ENCODE peak calls at places on chromosomes 5 and 9, in nine cellular contexts. F is IMR-90, O is spleen, E is sigmoid colon, V is GM12878, A is esophagus squamous epithelium, K is HCT116, Q is heart left ventricle, B is uterus. I is an unnamed sample.

GRCh38 chr9:77848897-77849296 is 182.7 kb downstream of the GNAQ start:
- DNase-seq in F (peak; percentile 91), O (no peak), E (peak; percentile 92), V (no peak), A (peak; percentile 14), K (no peak), Q (peak; percentile 65), B (peak; percentile 89), I (peak; percentile 36)

GRCh38 chr9:73143606-73144328 is 7.9 kb upstream of the ANXA1 start:
- DNase-seq in F (peak; percentile 88), O (no peak), E (no peak), V (no peak), A (no peak), K (peak; percentile 68), Q (no peak), B (no peak), I (no peak)

GRCh38 chr5:172115541-172115982 is 72.5 kb downstream of the STK10 start:
- DNase-seq in F (no peak), O (peak; percentile 82), E (no peak), V (no peak), A (no peak), K (no peak), Q (no peak), B (no peak), I (no peak)

GRCh38 chr5:93577807-93578178 is 3.2 kb downstream of the NR2F1-AS1 start:
- DNase-seq in F (no peak), O (no peak), E (no peak), V (no peak), A (no peak), K (no peak), Q (no peak), B (no peak), I (no peak)

GRCh38 chr9:106287108-106287631 is 575.8 kb upstream of the ZNF462 start:
- DNase-seq in F (no peak), O (peak; percentile 75), E (no peak), V (no peak), A (no peak), K (no peak), Q (no peak), B (peak; percentile 15), I (no peak)

GRCh38 chr9:134338394-134339182 is 12.3 kb downstream of the RXRA start:
- DNase-seq in F (no peak), O (no peak), E (no peak), V (no peak), A (no peak), K (no peak), Q (no peak), B (no peak), I (no peak)

GRCh38 chr5:143019614-143020515 is 249.7 kb downstream of the ARHGAP26 start:
- DNase-seq in F (no peak), O (no peak), E (no peak), V (peak; percentile 96), A (no peak), K (no peak), Q (no peak), B (no peak), I (no peak)

GRCh38 chr9:126454795-126455194 is 128.2 kb downstream of the MVB12B start:
- DNase-seq in F (no peak), O (peak; percentile 19), E (no peak), V (no peak), A (no peak), K (no peak), Q (no peak), B (no peak), I (no peak)

GRCh38 chr5:136724161-136724560 is 358.8 kb upstream of the TRPC7 start:
- DNase-seq in F (no peak), O (no peak), E (no peak), V (no peak), A (no peak), K (no peak), Q (no peak), B (no peak), I (no peak)

GRCh38 chr5:136720674-136721073 is 355.3 kb upstream of the TRPC7 start:
- DNase-seq in F (no peak), O (no peak), E (no peak), V (no peak), A (no peak), K (no peak), Q (no peak), B (no peak), I (no peak)

GRCh38 chr5:136717917-136718316 is 352.6 kb upstream of the TRPC7 start:
- DNase-seq in F (no peak), O (no peak), E (no peak), V (no peak), A (no peak), K (no peak), Q (no peak), B (no peak), I (no peak)

GRCh38 chr5:136722581-136722980 is 357.2 kb upstream of the TRPC7 start:
- DNase-seq in F (no peak), O (no peak), E (no peak), V (no peak), A (no peak), K (no peak), Q (no peak), B (no peak), I (no peak)

GRCh38 chr5:136722086-136722485 is 356.7 kb upstream of the TRPC7 start:
- DNase-seq in F (no peak), O (no peak), E (no peak), V (no peak), A (no peak), K (no peak), Q (no peak), B (no peak), I (no peak)
- H3K27ac ChIP-seq in F (no peak overlapping the region), O (no peak overlapping the region), E (no peak overlapping the region), V (no peak overlapping the region), A (no peak overlapping the region), K (no peak overlapping the region), Q (no peak overlapping the region), B (no peak overlapping the region), I (no peak overlapping the region)

GRCh38 chr5:175556794-175557193 is 78.4 kb downstream of the SFXN1 start:
- DNase-seq in F (no peak), O (no peak), E (no peak), V (no peak), A (no peak), K (no peak), Q (no peak), B (no peak), I (no peak)

GRCh38 chr5:175557778-175558177 is 79.4 kb downstream of the SFXN1 start:
- DNase-seq in F (no peak), O (no peak), E (no peak), V (no peak), A (no peak), K (no peak), Q (no peak), B (no peak), I (no peak)

GRCh38 chr5:175560011-175560410 is 81.7 kb downstream of the SFXN1 start:
- DNase-seq in F (no peak), O (no peak), E (no peak), V (no peak), A (no peak), K (no peak), Q (no peak), B (no peak), I (no peak)

GRCh38 chr5:175561085-175561484 is 82.7 kb downstream of the SFXN1 start:
- DNase-seq in F (no peak), O (no peak), E (no peak), V (no peak), A (no peak), K (no peak), Q (no peak), B (no peak), I (no peak)

GRCh38 chr5:175558801-175559480 is 80.6 kb downstream of the SFXN1 start:
- DNase-seq in F (no peak), O (no peak), E (no peak), V (no peak), A (no peak), K (no peak), Q (no peak), B (no peak), I (no peak)
- H3K27me3 ChIP-seq in F (no peaks in the 10 kb centered on the region), O (peaks cover 4% of the 10 kb centered on the region), E (no peaks in the 10 kb centered on the region), V (peaks cover 2% of the 10 kb centered on the region), A (no peaks in the 10 kb centered on the region), K (peaks cover 21% of the 10 kb centered on the region), Q (no peaks in the 10 kb centered on the region), B (no peaks in the 10 kb centered on the region), I (peaks cover 11% of the 10 kb centered on the region)

GRCh38 chr5:891837-892389 is 688 bp downstream of the BRD9 start:
- DNase-seq in F (peak; percentile 17), O (no peak), E (no peak), V (no peak), A (no peak), K (no peak), Q (no peak), B (no peak), I (peak; percentile 29)

GRCh38 chr5:893711-894110 is 1.0 kb downstream of the TRIP13 start:
- DNase-seq in F (no peak), O (no peak), E (peak; percentile 48), V (no peak), A (no peak), K (no peak), Q (no peak), B (no peak), I (no peak)

GRCh38 chr5:893137-893506 is 438 bp downstream of the TRIP13 start:
- DNase-seq in F (no peak), O (no peak), E (peak; percentile 62), V (no peak), A (no peak), K (no peak), Q (no peak), B (no peak), I (no peak)

GRCh38 chr5:891117-891836 is 1.3 kb downstream of the BRD9 start:
- DNase-seq in F (no peak), O (peak; percentile 75), E (peak; percentile 46), V (no peak), A (no peak), K (peak; percentile 79), Q (no peak), B (no peak), I (peak; percentile 31)

DNA sequence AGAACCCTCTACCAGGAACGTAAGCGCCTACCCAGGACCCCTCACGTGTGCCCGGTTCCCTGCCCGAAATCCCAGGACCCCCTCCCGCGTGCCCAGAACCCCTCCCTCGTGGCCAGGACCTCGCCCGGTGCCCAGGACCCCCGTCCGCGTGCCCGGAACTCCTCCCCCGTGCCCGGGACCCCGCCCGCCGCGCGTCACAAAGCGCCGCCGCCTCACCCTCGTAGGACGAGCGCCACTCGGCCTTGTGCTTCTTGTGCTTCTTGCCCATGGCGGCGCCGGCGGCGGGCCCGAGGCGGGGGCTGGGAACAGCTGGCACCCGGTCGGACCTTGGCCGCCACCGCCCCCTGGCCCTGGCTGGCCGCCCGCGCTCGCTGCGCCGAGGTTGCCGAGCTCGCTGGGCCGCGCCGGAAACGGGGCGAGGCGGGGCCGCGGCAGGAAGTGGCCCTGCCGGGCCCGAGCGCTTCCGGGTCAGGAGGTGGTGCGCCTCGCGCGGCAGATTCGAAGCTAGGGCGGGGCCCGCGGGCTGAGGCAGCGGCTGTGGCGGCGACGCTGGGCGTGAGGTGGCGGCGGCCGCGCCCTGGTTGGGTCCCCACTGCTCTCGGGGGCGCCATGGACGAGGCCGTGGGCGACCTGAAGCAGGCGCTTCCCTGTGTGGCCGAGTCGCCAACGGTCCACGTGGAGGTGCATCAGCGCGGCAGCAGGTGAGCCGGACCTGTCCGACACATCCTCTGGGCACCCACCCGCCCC is at the start of the genes BRD9 and TRIP13:
- DNase-seq in F (peak; percentile 64), O (peak; percentile 96), E (peak; percentile 88), V (peak; percentile 4), A (peak; percentile 30), K (peak; percentile 38), Q (peak; percentile 84), B (peak; percentile 67), I (peak; percentile 88)
- TF ChIP-seq POLR2A in F (peak; percentile 73), O (peak; percentile 66), E (no peak), V (peak; percentile 93), A (peak; percentile 61), K (peak; percentile 78), Q (no peak), B (no peak), I (peak; percentile 24)

GRCh38 chr5:95708876-95709275 is 22.3 kb upstream of the RHOBTB3 start:
- DNase-seq in F (no peak), O (no peak), E (no peak), V (no peak), A (no peak), K (no peak), Q (no peak), B (no peak), I (no peak)
- H3K27ac ChIP-seq in F (no peak overlapping the region), O (no peak overlapping the region), E (no peak overlapping the region), V (no peak overlapping the region), A (no peak overlapping the region), K (no peak overlapping the region), Q (no peak overlapping the region), B (no peak overlapping the region), I (no peak overlapping the region)

I was measured in transverse colon.